ENCODE peak calls at places on chromosome 1, in four cellular contexts. F, T, W and O are unnamed samples.

GRCh38 chr1:63611231-63611630 is 18.0 kb downstream of the PGM1 start:
- DNase-seq in F (no peak), T (no peak), W (no peak), O (no peak)

GRCh38 chr1:199862047-199862446 is 165.5 kb upstream of the NR5A2 start:
- DNase-seq in F (no peak), T (no peak), W (no peak), O (no peak)

GRCh38 chr1:186155594-186155993 is 219.5 kb downstream of the TPR start:
- DNase-seq in F (no peak), T (peak), W (peak), O (no peak)

GRCh38 chr1:29120955-29121485 is 2.7 kb downstream of the TMEM200B start:
- DNase-seq in F (peak), T (peak), W (no peak), O (no peak)

GRCh38 chr1:113930499-113931161 is 1.5 kb downstream of the HIPK1 start:
- DNase-seq in F (peak), T (peak), W (no peak), O (no peak)

GRCh38 chr1:29671446-29671845 is 435.1 kb downstream of the PTPRU start:
- DNase-seq in F (no peak), T (no peak), W (no peak), O (no peak)

GRCh38 chr1:13908128-13908527 is 208.1 kb downstream of the PRDM2 start:
- DNase-seq in F (no peak), T (no peak), W (no peak), O (peak)

GRCh38 chr1:45892068-45892785 is 88.8 kb downstream of the MAST2 start:
- DNase-seq in F (no peak), T (peak), W (no peak), O (no peak)

GRCh38 chr1:208834346-208835081 is 590.3 kb upstream of the PLXNA2 start:
- DNase-seq in F (peak), T (peak), W (no peak), O (no peak)

GRCh38 chr1:230191079-230191478 is 124.0 kb downstream of the GALNT2 start:
- DNase-seq in F (no peak), T (no peak), W (peak), O (no peak)

GRCh38 chr1:7005762-7006161 is 220.5 kb downstream of the CAMTA1 start:
- DNase-seq in F (no peak), T (no peak), W (no peak), O (no peak)

GRCh38 chr1:21378705-21379494 is 61.0 kb upstream of the NBPF3 start:
- DNase-seq in F (no peak), T (no peak), W (no peak), O (no peak)

GRCh38 chr1:35555601-35556477 is 1.4 kb downstream of the KIAA0319L start:
- DNase-seq in F (no peak), T (peak), W (no peak), O (no peak)

GRCh38 chr1:175287377-175287776 is 94.8 kb upstream of the KIAA0040 start:
- DNase-seq in F (no peak), T (no peak), W (no peak), O (peak)

GRCh38 chr1:167428418-167428817 is 89.9 kb downstream of the CD247 start:
- DNase-seq in F (no peak), T (no peak), W (no peak), O (no peak)

GRCh38 chr1:85818371-85818770 is 110.1 kb upstream of the ZNHIT6 start:
- DNase-seq in F (no peak), T (peak), W (no peak), O (no peak)

GRCh38 chr1:178161516-178161915 is 67.6 kb downstream of the RASAL2 start:
- DNase-seq in F (no peak), T (peak), W (no peak), O (no peak)

GRCh38 chr1:16067127-16067768 is 6.2 kb downstream of the FAM131C start:
- DNase-seq in F (no peak), T (no peak), W (no peak), O (no peak)

GRCh38 chr1:60657926-60658325 is 424.4 kb upstream of the NFIA start:
- DNase-seq in F (no peak), T (no peak), W (peak), O (no peak)

GRCh38 chr1:155173478-155174333 is at the start of gene TRIM46:
- DNase-seq in F (peak), T (peak), W (peak), O (no peak)